ENCODE peak calls at places on chromosomes 7 and 10, in six cellular contexts. Y, A, W, S, L and T are unnamed samples.

GRCh38 chr10:46273506-46274477 is 13.0 kb upstream of the ANTXRL start:
- DNase-seq in Y (peak), A (no peak), W (peak), S (no peak), L (no peak), T (no peak)

GRCh38 chr7:132504851-132505250 is 71.4 kb downstream of the PLXNA4 start:
- DNase-seq in Y (no peak), A (no peak), W (no peak), S (no peak), L (no peak), T (no peak)

GRCh38 chr10:30088178-30088577 is 28.8 kb upstream of the JCAD start:
- DNase-seq in Y (peak), A (no peak), W (no peak), S (no peak), L (no peak), T (no peak)

GRCh38 chr7:103632972-103633371 is 187.0 kb upstream of the SLC26A5 start:
- DNase-seq in Y (no peak), A (no peak), W (no peak), S (peak), L (no peak), T (no peak)

GRCh38 chr10:8013619-8014018 is 40.9 kb upstream of the GATA3 start:
- DNase-seq in Y (no peak), A (no peak), W (no peak), S (no peak), L (no peak), T (no peak)

GRCh38 chr7:22662031-22662430 is 65.0 kb upstream of the IL6 start:
- DNase-seq in Y (no peak), A (no peak), W (no peak), S (peak), L (no peak), T (no peak)

GRCh38 chr7:95609277-95609971 is 13.1 kb upstream of the PDK4 start:
- DNase-seq in Y (no peak), A (no peak), W (no peak), S (peak), L (no peak), T (peak)

GRCh38 chr10:6445671-6446278 is 134.3 kb downstream of the PRKCQ start:
- DNase-seq in Y (peak), A (peak), W (no peak), S (peak), L (peak), T (no peak)

GRCh38 chr10:58041901-58042300 is 225.8 kb downstream of the IPMK start:
- DNase-seq in Y (no peak), A (no peak), W (no peak), S (no peak), L (no peak), T (no peak)

GRCh38 chr7:30751696-30752273 is at the start of gene INMT:
- DNase-seq in Y (no peak), A (no peak), W (no peak), S (no peak), L (no peak), T (no peak)

GRCh38 chr7:30028749-30029635 is 780 bp downstream of the PLEKHA8 start:
- DNase-seq in Y (peak), A (peak), W (no peak), S (peak), L (peak), T (no peak)

GRCh38 chr7:16914771-16915170 is 33.0 kb upstream of the AGR3 start:
- DNase-seq in Y (no peak), A (no peak), W (no peak), S (no peak), L (no peak), T (no peak)

GRCh38 chr10:3579845-3580244 is 205.2 kb downstream of the KLF6 start:
- DNase-seq in Y (no peak), A (no peak), W (no peak), S (no peak), L (no peak), T (no peak)

GRCh38 chr7:90246184-90246583 is 1.2 kb downstream of the CFAP69 start:
- DNase-seq in Y (peak), A (no peak), W (peak), S (no peak), L (no peak), T (no peak)

GRCh38 chr7:15558747-15559146 is 3.1 kb downstream of the AGMO start:
- DNase-seq in Y (no peak), A (no peak), W (no peak), S (no peak), L (no peak), T (no peak)

GRCh38 chr10:78688945-78689935 is 379.5 kb upstream of the ZMIZ1 start:
- DNase-seq in Y (peak), A (no peak), W (no peak), S (no peak), L (no peak), T (no peak)

GRCh38 chr10:625335-625699 is 64.2 kb downstream of the DIP2C start:
- DNase-seq in Y (no peak), A (no peak), W (no peak), S (no peak), L (no peak), T (no peak)

GRCh38 chr10:117214401-117214800 is 17.1 kb downstream of the KCNK18 start:
- DNase-seq in Y (no peak), A (no peak), W (no peak), S (no peak), L (no peak), T (no peak)

GRCh38 chr10:71448146-71448545 is 51.4 kb downstream of the CDH23 start:
- DNase-seq in Y (no peak), A (no peak), W (no peak), S (no peak), L (no peak), T (no peak)

GRCh38 chr7:126803060-126803665 is 449.6 kb downstream of the GRM8 start:
- DNase-seq in Y (peak), A (peak), W (peak), S (peak), L (peak), T (peak)

DNA sequence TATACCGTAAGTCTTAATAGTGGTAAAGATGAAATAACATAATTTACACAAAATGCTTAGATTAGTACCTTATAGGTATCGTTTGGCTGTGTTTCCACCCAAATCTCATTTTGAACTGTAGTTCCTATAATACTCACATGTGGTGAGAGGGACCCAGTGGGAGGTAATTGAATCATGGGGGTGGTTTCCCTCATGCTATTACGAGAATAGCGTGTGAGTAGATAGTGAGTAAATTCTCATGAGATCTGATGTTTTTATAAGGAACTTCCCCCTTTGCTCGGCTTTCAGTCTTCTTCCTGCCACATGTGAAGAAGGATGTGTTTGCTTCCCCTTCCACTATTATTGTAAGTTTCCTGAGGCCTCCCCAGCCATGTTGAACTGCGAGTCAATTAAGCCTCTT is 426.3 kb upstream of the POT1 start:
- DNase-seq in Y (no peak), A (no peak), W (no peak), S (peak), L (no peak), T (peak)
- H3K27ac ChIP-seq in Y (no peak), A (no peak), W (no peak), S (peak), L (no peak), T (no peak)

DNA sequence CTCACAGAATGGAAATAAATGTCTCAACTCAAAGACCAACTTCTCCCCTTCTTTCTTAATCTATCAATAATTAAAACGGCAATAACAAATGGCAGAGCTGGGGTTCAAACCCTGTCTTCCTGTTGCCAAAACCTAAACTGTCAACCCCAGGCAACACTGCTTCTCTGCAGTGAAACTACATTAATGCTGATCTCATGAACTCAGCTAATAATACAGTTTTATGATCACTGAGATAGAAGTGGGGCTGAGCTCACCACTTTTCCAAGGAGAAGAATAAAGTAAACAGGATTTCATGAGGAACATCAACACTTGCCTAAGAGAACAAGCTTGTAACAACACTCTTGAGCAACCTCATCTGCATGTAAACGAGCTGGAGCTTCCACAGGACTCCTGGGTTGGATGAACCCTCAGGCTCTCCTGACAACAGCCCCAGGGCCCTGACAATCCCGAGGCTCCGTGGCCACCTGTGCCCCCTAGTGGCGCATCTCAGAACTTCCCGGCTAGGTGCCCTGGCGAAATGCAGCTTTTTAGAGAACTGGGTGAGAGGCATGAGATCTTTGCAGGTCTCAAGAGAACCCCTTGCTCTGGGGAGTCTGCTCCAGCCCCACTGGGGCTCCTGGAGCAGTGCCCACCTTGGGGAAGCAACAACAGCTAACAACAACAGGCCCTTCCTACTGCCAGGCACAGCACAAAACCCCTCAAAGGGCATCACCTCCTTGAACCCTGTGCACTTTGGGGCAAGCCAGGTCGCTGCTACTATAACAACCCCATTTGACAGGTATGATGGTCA is 169.3 kb downstream of the SH3PXD2A start:
- DNase-seq in Y (peak), A (peak), W (peak), S (peak), L (peak), T (no peak)
- TF ChIP-seq POLR2AphosphoS5 in Y (no peak), A (no peak), W (no peak), S (no peak), L (no peak), T (no peak)

DNA sequence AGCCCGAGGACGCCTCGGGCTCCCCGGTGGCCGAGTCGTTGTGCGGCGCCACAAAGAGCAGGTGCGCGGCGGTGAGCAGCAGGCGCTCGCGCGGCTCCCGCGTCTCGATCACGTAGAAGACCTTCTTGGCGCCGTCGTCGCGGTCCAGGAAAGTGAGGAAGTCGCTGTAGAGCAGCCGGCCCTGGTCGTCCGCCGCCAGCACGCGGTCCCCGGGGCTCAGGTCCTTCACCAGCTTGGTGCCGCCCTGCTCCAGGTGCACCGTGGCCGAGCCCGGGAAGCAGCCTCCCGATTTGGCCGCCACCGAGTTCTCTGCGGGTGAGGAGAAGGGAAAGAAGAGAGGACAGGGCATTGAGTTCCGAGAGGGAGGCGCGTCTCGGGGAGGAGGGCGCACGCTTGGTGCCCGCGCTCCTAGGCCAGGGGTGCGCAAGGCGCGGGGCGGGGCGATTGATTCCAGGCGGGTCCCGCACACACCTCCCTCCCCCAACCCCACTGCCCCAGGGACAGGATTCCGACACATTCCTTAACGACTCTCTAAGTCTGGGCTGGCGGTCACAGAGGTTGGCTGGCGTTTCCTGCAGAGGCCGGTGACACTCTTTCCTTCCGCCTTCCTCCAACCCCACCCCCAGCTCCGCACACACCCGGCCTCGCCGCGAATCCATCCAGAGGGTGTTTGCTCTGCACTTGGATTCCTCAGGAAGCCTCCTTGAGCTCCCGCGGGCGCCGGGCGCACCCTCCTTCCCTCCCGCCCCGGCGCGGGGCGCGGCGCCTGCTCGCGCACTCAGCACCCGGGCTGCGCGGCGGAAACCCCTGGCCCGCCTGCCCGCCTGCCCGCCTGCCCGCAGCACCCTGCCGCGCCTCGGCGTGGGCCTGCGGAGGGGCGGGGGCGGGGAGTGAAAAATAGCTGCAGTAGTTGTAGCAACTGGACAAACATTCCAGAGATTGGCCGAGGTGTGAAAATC is 8.6 kb downstream of the SHH start:
- DNase-seq in Y (peak), A (no peak), W (peak), S (no peak), L (no peak), T (no peak)
- TF ChIP-seq EZH2 in Y (no peak), A (no peak), W (peak), S (peak), L (no peak), T (no peak)

GRCh38 chr7:101823086-101823485 is 5.7 kb downstream of the CUX1 start:
- DNase-seq in Y (no peak), A (no peak), W (no peak), S (no peak), L (no peak), T (no peak)

GRCh38 chr7:101820703-101821102 is 3.3 kb downstream of the CUX1 start:
- DNase-seq in Y (no peak), A (no peak), W (no peak), S (no peak), L (no peak), T (no peak)

GRCh38 chr7:101824440-101824839 is 7.0 kb downstream of the CUX1 start:
- DNase-seq in Y (no peak), A (no peak), W (no peak), S (no peak), L (no peak), T (no peak)

GRCh38 chr7:101826081-101826835 is 8.8 kb downstream of the CUX1 start:
- DNase-seq in Y (no peak), A (no peak), W (no peak), S (no peak), L (no peak), T (no peak)

DNA sequence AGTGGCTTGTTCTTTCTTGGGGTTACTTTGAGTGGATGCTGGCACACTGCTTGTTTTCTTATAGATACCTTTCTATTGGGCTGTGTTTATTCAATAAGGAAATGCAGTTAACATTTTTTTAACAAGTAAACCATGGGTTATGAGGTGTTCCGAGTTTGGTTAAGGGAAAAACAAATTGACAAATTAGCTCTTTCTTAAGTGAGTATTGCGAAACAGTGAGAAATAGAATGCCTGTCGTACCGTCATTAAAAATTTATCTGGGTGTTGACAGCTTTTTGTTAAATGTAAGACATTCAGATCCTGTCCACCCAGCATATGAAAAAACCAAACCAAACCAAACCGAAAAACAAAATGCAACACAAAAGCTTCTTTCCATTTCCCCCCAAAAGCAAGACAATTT is 6.2 kb downstream of the CUX1 start:
- DNase-seq in Y (no peak), A (no peak), W (no peak), S (no peak), L (no peak), T (no peak)
- H3K27ac ChIP-seq in Y (no peak), A (no peak), W (no peak), S (no peak), L (no peak), T (no peak)

GRCh38 chr10:102139281-102140110 is 6.7 kb downstream of the PPRC1 start:
- DNase-seq in Y (no peak), A (no peak), W (no peak), S (no peak), L (no peak), T (no peak)

GRCh38 chr10:102135956-102136526 is 3.2 kb downstream of the PPRC1 start:
- DNase-seq in Y (no peak), A (no peak), W (no peak), S (no peak), L (no peak), T (no peak)

GRCh38 chr10:102140913-102141540 is 8.2 kb downstream of the PPRC1 start:
- DNase-seq in Y (no peak), A (no peak), W (no peak), S (no peak), L (no peak), T (no peak)

GRCh38 chr10:102141583-102142107 is 8.8 kb downstream of the PPRC1 start:
- DNase-seq in Y (no peak), A (no peak), W (no peak), S (no peak), L (no peak), T (no peak)

GRCh38 chr10:102140218-102140617 is 7.4 kb downstream of the PPRC1 start:
- DNase-seq in Y (no peak), A (no peak), W (no peak), S (no peak), L (no peak), T (no peak)
- TF ChIP-seq POLR2AphosphoS5 in Y (no peak), A (no peak), W (no peak), S (no peak), L (no peak), T (no peak)

GRCh38 chr10:103276941-103277712 is at the start of gene INA:
- DNase-seq in Y (peak), A (no peak), W (peak), S (peak), L (no peak), T (no peak)
- TF ChIP-seq EZH2 in Y (peak), A (no peak), W (no peak), S (peak), L (no peak), T (no peak)

DNA sequence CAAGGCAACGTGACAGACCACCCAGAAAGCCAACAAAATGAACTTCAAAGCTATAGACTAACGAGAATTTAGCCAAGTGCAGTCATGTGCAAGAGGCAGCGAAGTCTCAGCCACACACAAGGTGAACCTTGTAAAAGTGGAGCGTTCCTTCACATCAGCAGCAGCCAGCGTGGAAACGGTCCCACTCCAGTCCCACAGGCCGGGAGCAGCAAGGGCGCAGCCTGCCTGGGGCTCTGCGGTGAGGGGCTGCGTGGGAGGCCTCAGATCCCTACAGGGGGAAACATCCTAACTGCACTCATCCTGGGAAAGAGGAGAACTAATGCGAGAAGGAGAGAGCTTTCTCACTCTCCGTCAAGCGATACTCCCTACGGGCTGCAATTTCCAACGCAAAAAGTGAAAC is 4.8 kb downstream of the STK32C start:
- DNase-seq in Y (no peak), A (no peak), W (no peak), S (no peak), L (no peak), T (no peak)
- H3K27ac ChIP-seq in Y (no peak), A (no peak), W (no peak), S (no peak), L (no peak), T (no peak)

DNA sequence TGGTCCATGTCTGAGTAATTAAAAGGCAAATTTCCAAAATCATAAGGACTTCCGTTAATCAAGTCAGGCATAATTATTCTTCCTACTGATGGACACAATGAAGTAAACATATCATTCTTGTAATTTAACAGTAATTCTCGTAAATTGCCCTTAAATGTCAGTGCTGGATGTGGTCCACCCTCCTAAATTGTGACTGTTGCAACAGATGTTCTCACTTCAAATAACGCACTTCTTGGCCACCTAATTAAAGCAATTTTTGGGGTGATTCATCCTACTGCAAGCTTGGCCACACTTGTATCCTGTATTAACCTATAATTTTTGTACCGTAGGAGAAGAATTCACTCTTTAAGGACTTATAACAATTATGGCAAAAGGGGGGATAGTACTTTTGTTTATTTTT is 1.9 kb downstream of the COL1A2 start:
- DNase-seq in Y (no peak), A (no peak), W (no peak), S (no peak), L (no peak), T (no peak)
- TF ChIP-seq POLR2AphosphoS5 in Y (no peak), A (no peak), W (no peak), S (no peak), L (no peak), T (no peak)

GRCh38 chr7:106284516-106285050 is at the start of gene NAMPT:
- DNase-seq in Y (peak), A (no peak), W (peak), S (peak), L (peak), T (no peak)

GRCh38 chr7:106283831-106284515 is 810 bp downstream of the NAMPT start:
- DNase-seq in Y (peak), A (no peak), W (no peak), S (peak), L (peak), T (no peak)

GRCh38 chr7:106285051-106285800 is 443 bp upstream of the NAMPT start:
- DNase-seq in Y (peak), A (peak), W (peak), S (peak), L (peak), T (peak)

GRCh38 chr7:106287786-106288185 is 3.0 kb upstream of the NAMPT start:
- DNase-seq in Y (no peak), A (no peak), W (no peak), S (no peak), L (no peak), T (no peak)

GRCh38 chr7:106285801-106286492 is 1.2 kb upstream of the NAMPT start:
- DNase-seq in Y (no peak), A (no peak), W (no peak), S (peak), L (no peak), T (no peak)
- TF ChIP-seq EZH2 in Y (no peak), A (no peak), W (no peak), S (no peak), L (no peak), T (no peak)